ENCODE peak calls at places on chromosomes 3 and 15, in seven cellular contexts. T, G, L, A, U, M and E are unnamed samples.

GRCh38 chr3:191136347-191136746 is 62.7 kb upstream of the OSTN start:
- DNase-seq in G (no peak), A (no peak), T (no peak), U (no peak), L (no peak), M (no peak), E (no peak)

GRCh38 chr3:13411186-13411860 is 8.8 kb downstream of the NUP210 start:
- DNase-seq in A (no peak), T (no peak), L (peak), U (no peak), M (no peak), G (no peak), E (no peak)

GRCh38 chr3:124230928-124231456 is 239.1 kb upstream of the ROPN1 start:
- DNase-seq in G (peak), U (no peak), A (peak), M (no peak), T (no peak), L (no peak), E (no peak)

GRCh38 chr3:46921871-46922271 is 44.4 kb downstream of the PTH1R start:
- DNase-seq in A (no peak), T (no peak), G (no peak), L (no peak), M (no peak), U (no peak), E (no peak)

GRCh38 chr15:92921215-92922131 is 21.3 kb downstream of the CHD2 start:
- DNase-seq in U (no peak), A (no peak), T (no peak), L (peak), M (no peak), G (no peak), E (no peak)

GRCh38 chr3:149547413-149547812 is 72.9 kb downstream of the TM4SF4 start:
- DNase-seq in U (no peak), L (no peak), A (peak), T (no peak), M (no peak), G (no peak), E (peak)

GRCh38 chr3:197891-198491 is 1.4 kb downstream of the CHL1 start:
- DNase-seq in A (peak), L (no peak), T (peak), G (no peak), U (no peak), M (no peak), E (no peak)

GRCh38 chr15:31497838-31498237 is 171.2 kb downstream of the KLF13 start:
- DNase-seq in L (no peak), A (no peak), U (no peak), M (no peak), T (peak), G (no peak), E (no peak)

GRCh38 chr3:138941259-138941885 is 5.6 kb downstream of the FOXL2 start:
- DNase-seq in L (peak), G (no peak), M (no peak), A (no peak), U (no peak), T (peak), E (no peak)

GRCh38 chr3:115325539-115325938 is 178.5 kb upstream of the ZBTB20 start:
- DNase-seq in M (no peak), A (no peak), G (no peak), T (peak), U (no peak), L (no peak), E (no peak)

GRCh38 chr3:150410311-150411105 is 2.4 kb downstream of the TSC22D2 start:
- DNase-seq in T (no peak), U (no peak), A (peak), M (peak), G (peak), L (peak), E (peak)

GRCh38 chr3:109023656-109024254 is 70.1 kb upstream of the GUCA1C start:
- DNase-seq in L (peak), T (no peak), A (peak), M (no peak), G (peak), U (no peak), E (no peak)

GRCh38 chr15:57820119-57820518 is 113.6 kb downstream of the POLR2M start:
- DNase-seq in A (no peak), U (no peak), L (no peak), T (no peak), M (no peak), G (no peak), E (no peak)

GRCh38 chr3:63914312-63914711 is 2.1 kb upstream of the SCAANT1 start:
- DNase-seq in G (no peak), U (no peak), T (no peak), L (no peak), M (no peak), A (no peak), E (no peak)

GRCh38 chr3:51004235-51004634 is 329.5 kb downstream of the DOCK3 start:
- DNase-seq in L (no peak), U (no peak), M (no peak), T (no peak), G (no peak), A (no peak), E (no peak)

GRCh38 chr3:167288737-167289136 is 91.4 kb downstream of the ZBBX start:
- DNase-seq in G (no peak), L (no peak), U (no peak), M (no peak), A (no peak), T (no peak), E (no peak)

GRCh38 chr15:36905908-36906307 is 194.4 kb downstream of the MEIS2 start:
- DNase-seq in U (no peak), A (no peak), M (no peak), L (no peak), T (no peak), G (no peak), E (no peak)